ENCODE peak calls at places on chromosomes 7 and 10, in four cellular contexts. One of them, this sample, is unnamed.

GRCh38 chr10:114043532-114044250 is at the start of gene ADRB1:
- DNase-seq in CD8-positive, alpha-beta T cell: peak; percentile 27
- DNase-seq in neural progenitor cell: peak; percentile 87
- DNase-seq in fibroblast of lung: peak; percentile 48
- DNase-seq in this sample: peak; percentile 93

GRCh38 chr10:62047960-62048383 is 146.5 kb downstream of the ARID5B start:
- DNase-seq in fibroblast of lung: peak; percentile 38
- DNase-seq in neural progenitor cell: no peak
- DNase-seq in CD8-positive, alpha-beta T cell: no peak
- DNase-seq in this sample: no peak

GRCh38 chr10:38094923-38095574 is 912 bp downstream of the ZNF37A start:
- DNase-seq in fibroblast of lung: no peak
- DNase-seq in neural progenitor cell: no peak
- DNase-seq in CD8-positive, alpha-beta T cell: no peak
- DNase-seq in this sample: no peak

GRCh38 chr10:82796510-82796909 is 921.5 kb downstream of the NRG3 start:
- DNase-seq in neural progenitor cell: no peak
- DNase-seq in CD8-positive, alpha-beta T cell: no peak
- DNase-seq in fibroblast of lung: peak; percentile 19
- DNase-seq in this sample: no peak

GRCh38 chr10:17669185-17669872 is 25.4 kb downstream of the STAM start:
- DNase-seq in fibroblast of lung: no peak
- DNase-seq in neural progenitor cell: no peak
- DNase-seq in CD8-positive, alpha-beta T cell: no peak
- DNase-seq in this sample: no peak

GRCh38 chr7:95469850-95470249 is 15.9 kb upstream of the ASB4 start:
- DNase-seq in fibroblast of lung: no peak
- DNase-seq in CD8-positive, alpha-beta T cell: no peak
- DNase-seq in neural progenitor cell: peak; percentile 80
- DNase-seq in this sample: no peak

GRCh38 chr7:130342701-130343380 is 1.8 kb upstream of the CPA5 start:
- DNase-seq in neural progenitor cell: no peak
- DNase-seq in fibroblast of lung: no peak
- DNase-seq in CD8-positive, alpha-beta T cell: no peak
- DNase-seq in this sample: no peak

GRCh38 chr7:106022193-106022821 is 59.2 kb downstream of the CDHR3 start:
- DNase-seq in CD8-positive, alpha-beta T cell: peak; percentile 80
- DNase-seq in fibroblast of lung: peak; percentile 72
- DNase-seq in neural progenitor cell: no peak
- DNase-seq in this sample: no peak

GRCh38 chr10:3426190-3426845 is 253.7 kb upstream of the PITRM1 start:
- DNase-seq in CD8-positive, alpha-beta T cell: no peak
- DNase-seq in neural progenitor cell: no peak
- DNase-seq in fibroblast of lung: peak; percentile 79
- DNase-seq in this sample: no peak

GRCh38 chr10:5570007-5570655 is 45.4 kb downstream of the CALML3 start:
- DNase-seq in CD8-positive, alpha-beta T cell: no peak
- DNase-seq in neural progenitor cell: no peak
- DNase-seq in fibroblast of lung: no peak
- DNase-seq in this sample: no peak

GRCh38 chr10:102422586-102423129 is 2.0 kb downstream of the FBXL15 start:
- DNase-seq in neural progenitor cell: peak; percentile 83
- DNase-seq in fibroblast of lung: peak; percentile 62
- DNase-seq in CD8-positive, alpha-beta T cell: peak; percentile 48
- DNase-seq in this sample: peak; percentile 60

GRCh38 chr10:129938460-129938859 is 25.6 kb downstream of the EBF3 start:
- DNase-seq in fibroblast of lung: no peak
- DNase-seq in CD8-positive, alpha-beta T cell: no peak
- DNase-seq in neural progenitor cell: no peak
- DNase-seq in this sample: no peak

GRCh38 chr7:103636153-103636552 is 190.1 kb upstream of the SLC26A5 start:
- DNase-seq in neural progenitor cell: peak; percentile 35
- DNase-seq in fibroblast of lung: peak; percentile 35
- DNase-seq in CD8-positive, alpha-beta T cell: no peak
- DNase-seq in this sample: no peak

GRCh38 chr10:36748128-36748871 is 377.1 kb upstream of the ANKRD30A start:
- DNase-seq in fibroblast of lung: no peak
- DNase-seq in CD8-positive, alpha-beta T cell: no peak
- DNase-seq in neural progenitor cell: no peak
- DNase-seq in this sample: no peak

GRCh38 chr7:90626011-90626410 is 29.9 kb downstream of the CDK14 start:
- DNase-seq in fibroblast of lung: peak; percentile 86
- DNase-seq in neural progenitor cell: no peak
- DNase-seq in CD8-positive, alpha-beta T cell: no peak
- DNase-seq in this sample: no peak

GRCh38 chr7:99794585-99795502 is 10.9 kb upstream of the CYP3A4 start:
- DNase-seq in CD8-positive, alpha-beta T cell: no peak
- DNase-seq in neural progenitor cell: no peak
- DNase-seq in fibroblast of lung: peak; percentile 3
- DNase-seq in this sample: no peak

GRCh38 chr7:113867325-113867724 is 51.5 kb downstream of the PPP1R3A start:
- DNase-seq in CD8-positive, alpha-beta T cell: no peak
- DNase-seq in fibroblast of lung: no peak
- DNase-seq in neural progenitor cell: no peak
- DNase-seq in this sample: no peak

GRCh38 chr7:590731-591551 is 71.3 kb upstream of the PDGFA start:
- DNase-seq in fibroblast of lung: peak; percentile 24
- DNase-seq in neural progenitor cell: no peak
- DNase-seq in CD8-positive, alpha-beta T cell: no peak
- DNase-seq in this sample: no peak

GRCh38 chr7:128383781-128384180 is 22.3 kb upstream of the PRRT4 start:
- DNase-seq in neural progenitor cell: no peak
- DNase-seq in fibroblast of lung: no peak
- DNase-seq in CD8-positive, alpha-beta T cell: no peak
- DNase-seq in this sample: no peak

GRCh38 chr10:24930427-24930826 is 22.0 kb downstream of the PRTFDC1 start:
- DNase-seq in neural progenitor cell: no peak
- DNase-seq in fibroblast of lung: no peak
- DNase-seq in CD8-positive, alpha-beta T cell: no peak
- DNase-seq in this sample: no peak

GRCh38 chr10:132862485-132863420 is 76.8 kb upstream of the NKX6-2 start:
- DNase-seq in fibroblast of lung: no peak
- DNase-seq in CD8-positive, alpha-beta T cell: peak; percentile 6
- DNase-seq in neural progenitor cell: no peak
- DNase-seq in this sample: peak; percentile 31

GRCh38 chr10:89213191-89213808 is 6.2 kb upstream of the CH25H start:
- DNase-seq in neural progenitor cell: peak; percentile 54
- DNase-seq in CD8-positive, alpha-beta T cell: no peak
- DNase-seq in fibroblast of lung: peak; percentile 44
- DNase-seq in this sample: no peak

GRCh38 chr10:109166935-109167334 is 756.4 kb downstream of the XPNPEP1 start:
- DNase-seq in neural progenitor cell: no peak
- DNase-seq in fibroblast of lung: peak; percentile 6
- DNase-seq in CD8-positive, alpha-beta T cell: no peak
- DNase-seq in this sample: no peak

DNA sequence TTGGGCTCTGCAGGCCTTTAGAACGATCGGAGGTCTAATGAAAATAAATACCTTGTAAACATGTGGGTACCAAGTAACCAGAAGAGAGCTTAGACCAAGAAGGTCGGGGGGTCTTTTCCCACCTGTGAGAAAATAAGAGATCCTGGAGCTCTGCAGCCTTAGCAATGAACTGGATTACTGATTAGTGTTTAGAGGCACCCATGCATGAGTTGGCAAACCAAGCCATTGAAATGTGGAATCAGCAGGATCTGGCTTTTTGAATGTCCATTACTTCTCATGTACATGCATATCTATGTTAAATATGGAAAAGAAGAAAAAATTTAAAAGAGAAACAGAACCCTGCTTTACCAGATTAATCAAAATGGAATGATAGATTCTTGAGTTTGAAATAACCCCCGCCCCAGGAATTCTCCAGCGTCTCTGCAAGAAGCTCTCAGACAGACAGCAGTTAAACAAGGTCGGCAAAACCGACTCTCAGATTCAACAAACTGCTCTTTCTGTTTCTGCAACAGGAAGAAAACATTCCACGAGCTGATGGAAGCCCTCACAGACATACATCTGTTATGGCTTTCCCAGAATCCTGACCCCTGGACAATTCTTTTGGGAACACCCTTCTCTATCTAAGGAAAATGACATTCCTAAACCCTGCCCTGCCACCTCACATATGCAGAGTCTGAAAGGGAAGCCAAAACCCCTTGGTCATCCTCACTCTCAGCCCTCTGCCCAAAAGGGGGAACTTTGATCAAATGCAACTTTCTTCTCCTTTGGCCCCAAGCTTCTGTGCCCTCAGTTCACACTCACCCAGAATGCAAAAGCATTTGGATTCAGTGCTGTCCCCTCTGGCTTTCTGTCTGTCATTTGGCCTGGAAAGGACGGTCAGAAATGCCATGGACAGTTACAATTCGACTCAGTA is 78.7 kb upstream of the EN2 start:
- DNase-seq in fibroblast of lung: no peak
- DNase-seq in neural progenitor cell: no peak
- DNase-seq in CD8-positive, alpha-beta T cell: no peak
- DNase-seq in this sample: no peak
- H3K27me3 ChIP-seq in fibroblast of lung: peaks cover 87% of the 10 kb centered on the region
- H3K27me3 ChIP-seq in neural progenitor cell: peaks cover 100% of the 10 kb centered on the region
- H3K27me3 ChIP-seq in CD8-positive, alpha-beta T cell: peaks cover 45% of the 10 kb centered on the region
- H3K27me3 ChIP-seq in this sample: peaks cover 97% of the 10 kb centered on the region

GRCh38 chr10:12135631-12136030 is 6.2 kb downstream of the SEC61A2 start:
- DNase-seq in fibroblast of lung: no peak
- DNase-seq in neural progenitor cell: no peak
- DNase-seq in CD8-positive, alpha-beta T cell: no peak
- DNase-seq in this sample: no peak
- H3K4me3 ChIP-seq in fibroblast of lung: no peak overlapping the region
- H3K4me3 ChIP-seq in neural progenitor cell: no peak overlapping the region
- H3K4me3 ChIP-seq in CD8-positive, alpha-beta T cell: no peak overlapping the region
- H3K4me3 ChIP-seq in this sample: no peak overlapping the region

GRCh38 chr7:144438759-144439158 is 35.3 kb upstream of the NOBOX start:
- DNase-seq in fibroblast of lung: no peak
- DNase-seq in neural progenitor cell: no peak
- DNase-seq in CD8-positive, alpha-beta T cell: no peak
- DNase-seq in this sample: no peak
- H3K27ac ChIP-seq in fibroblast of lung: no peak overlapping the region
- H3K27ac ChIP-seq in neural progenitor cell: no peak overlapping the region
- H3K27ac ChIP-seq in CD8-positive, alpha-beta T cell: no peak overlapping the region
- H3K27ac ChIP-seq in this sample: no peak overlapping the region

DNA sequence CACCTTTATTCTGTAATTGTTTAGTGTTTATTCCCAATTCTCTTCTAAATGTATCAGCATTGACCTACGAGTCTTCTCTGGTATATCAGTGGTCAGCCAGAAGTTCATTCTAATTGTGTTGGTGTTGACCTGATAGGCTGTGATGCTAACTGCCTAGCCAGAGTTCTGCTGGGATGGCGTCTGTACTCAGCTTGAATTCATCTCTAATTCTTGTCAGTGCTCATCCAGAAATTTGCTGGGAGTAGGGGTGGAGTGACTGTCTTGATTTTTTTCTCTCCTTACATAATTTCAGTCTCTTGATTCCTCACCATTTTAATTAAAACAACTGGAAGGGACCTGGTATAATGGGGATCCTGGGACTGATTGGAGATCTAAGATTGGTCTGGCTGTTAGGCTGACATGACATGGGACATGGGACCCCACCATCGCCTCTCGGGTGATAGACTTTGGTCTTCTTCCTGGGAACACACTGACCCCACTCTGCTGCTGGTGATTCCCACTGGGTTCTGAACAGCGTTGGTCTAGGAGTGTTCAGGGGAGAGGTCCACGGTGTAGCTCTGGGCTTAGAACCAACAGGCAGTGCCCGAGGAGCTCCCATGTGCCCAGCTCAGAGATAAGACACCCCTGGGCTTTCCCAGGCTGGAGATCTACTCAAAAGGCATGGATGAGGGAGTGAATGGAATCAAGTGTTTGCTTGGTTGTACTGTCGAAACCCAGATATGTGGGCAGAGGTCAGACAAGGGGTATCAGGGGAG is 3.8 kb downstream of the NEURL1 start:
- DNase-seq in fibroblast of lung: no peak
- DNase-seq in CD8-positive, alpha-beta T cell: no peak
- DNase-seq in neural progenitor cell: no peak
- DNase-seq in this sample: no peak
- H3K27me3 ChIP-seq in fibroblast of lung: peaks cover 60% of the 10 kb centered on the region
- H3K27me3 ChIP-seq in CD8-positive, alpha-beta T cell: peaks cover 9% of the 10 kb centered on the region
- H3K27me3 ChIP-seq in neural progenitor cell: peaks cover 57% of the 10 kb centered on the region
- H3K27me3 ChIP-seq in this sample: no peaks in the 10 kb centered on the region

GRCh38 chr10:72354356-72355213 is at the start of gene DNAJB12:
- DNase-seq in neural progenitor cell: peak; percentile 95
- DNase-seq in fibroblast of lung: peak; percentile 97
- DNase-seq in CD8-positive, alpha-beta T cell: peak; percentile 88
- DNase-seq in this sample: peak; percentile 81

GRCh38 chr10:72351479-72351878 is 3.2 kb downstream of the DNAJB12 start:
- DNase-seq in CD8-positive, alpha-beta T cell: no peak
- DNase-seq in neural progenitor cell: no peak
- DNase-seq in fibroblast of lung: no peak
- DNase-seq in this sample: no peak

GRCh38 chr10:72355214-72355555 is 466 bp upstream of the DNAJB12 start:
- DNase-seq in CD8-positive, alpha-beta T cell: no peak
- DNase-seq in fibroblast of lung: no peak
- DNase-seq in neural progenitor cell: no peak
- DNase-seq in this sample: no peak

GRCh38 chr10:72353963-72354355 is 760 bp downstream of the DNAJB12 start:
- DNase-seq in CD8-positive, alpha-beta T cell: no peak
- DNase-seq in neural progenitor cell: peak; percentile 64
- DNase-seq in fibroblast of lung: peak; percentile 30
- DNase-seq in this sample: peak; percentile 27

GRCh38 chr10:72353028-72353962 is 1.4 kb downstream of the DNAJB12 start:
- DNase-seq in neural progenitor cell: peak; percentile 44
- DNase-seq in fibroblast of lung: peak; percentile 31
- DNase-seq in CD8-positive, alpha-beta T cell: no peak
- DNase-seq in this sample: no peak
- H3K4me3 ChIP-seq in neural progenitor cell: peak overlapping the region; percentile 91
- H3K4me3 ChIP-seq in fibroblast of lung: peak overlapping the region; percentile 97
- H3K4me3 ChIP-seq in CD8-positive, alpha-beta T cell: peak overlapping the region; percentile 96
- H3K4me3 ChIP-seq in this sample: peak overlapping the region; percentile 95

This sample was measured in dorsolateral prefrontal cortex.